ENCODE peak calls at places on chromosomes 3 and 15, in seven cellular contexts. S is head of caudate nucleus, F is pancreas, R is adipocyte, I is kidney tubule cell, J is dorsolateral prefrontal cortex, E is NCI-H1105 treated with DMSO at 0.1 percent for 48 hours. Q is an unnamed sample.

GRCh38 chr3:156633335-156633734 is 41.1 kb upstream of the TIPARP start:
- DNase-seq in S (no peak), F (peak), R (peak), I (peak), J (no peak), E (no peak), Q (peak)

GRCh38 chr3:31571325-31571724 is 38.6 kb downstream of the STT3B start:
- DNase-seq in S (no peak), F (no peak), R (no peak), I (no peak), J (no peak), E (no peak), Q (no peak)

GRCh38 chr15:75698399-75698747 is 14.3 kb downstream of the CSPG4 start:
- DNase-seq in S (no peak), F (no peak), R (no peak), I (no peak), J (no peak), E (no peak), Q (no peak)

GRCh38 chr3:71581981-71582611 is 1.4 kb downstream of the FOXP1 start:
- DNase-seq in S (peak), F (peak), R (peak), I (peak), J (peak), E (peak), Q (no peak)

GRCh38 chr3:49158108-49158709 is 7.9 kb downstream of the CCDC71 start:
- DNase-seq in S (peak), F (no peak), R (no peak), I (peak), J (no peak), E (peak), Q (no peak)

GRCh38 chr3:101036676-101037075 is 43.5 kb upstream of the ABI3BP start:
- DNase-seq in S (no peak), F (no peak), R (no peak), I (peak), J (no peak), E (no peak), Q (no peak)

GRCh38 chr3:184953396-184953795 is 141.4 kb downstream of the VPS8 start:
- DNase-seq in S (no peak), F (no peak), R (no peak), I (no peak), J (no peak), E (no peak), Q (no peak)

GRCh38 chr3:48564022-48564421 is 441 bp upstream of the UCN2 start:
- DNase-seq in S (peak), F (no peak), R (peak), I (peak), J (peak), E (no peak), Q (no peak)

GRCh38 chr3:124858275-124858674 is 28.9 kb downstream of the ITGB5 start:
- DNase-seq in S (no peak), F (no peak), R (peak), I (no peak), J (no peak), E (no peak), Q (no peak)

GRCh38 chr15:46034755-46035154 is 399.9 kb downstream of the SQOR start:
- DNase-seq in S (no peak), F (no peak), R (no peak), I (no peak), J (no peak), E (no peak), Q (no peak)

GRCh38 chr15:55687792-55688191 is 55.2 kb downstream of the PRTG start:
- DNase-seq in S (no peak), F (no peak), R (no peak), I (no peak), J (no peak), E (no peak), Q (no peak)

GRCh38 chr3:46898321-46899150 is 21.0 kb downstream of the PTH1R start:
- DNase-seq in S (peak), F (no peak), R (peak), I (no peak), J (no peak), E (no peak), Q (no peak)

GRCh38 chr15:76346666-76347506 is 10.3 kb downstream of the ISL2 start:
- DNase-seq in S (no peak), F (no peak), R (peak), I (no peak), J (no peak), E (peak), Q (no peak)

GRCh38 chr3:42229942-42230688 is 35.9 kb downstream of the CCK start:
- DNase-seq in S (peak), F (no peak), R (peak), I (peak), J (no peak), E (no peak), Q (peak)

GRCh38 chr15:75346796-75347221 is at the start of gene NEIL1:
- DNase-seq in S (no peak), F (no peak), R (peak), I (peak), J (no peak), E (no peak), Q (no peak)

GRCh38 chr15:88022711-88023110 is 233.8 kb downstream of the NTRK3 start:
- DNase-seq in S (no peak), F (no peak), R (no peak), I (no peak), J (no peak), E (peak), Q (no peak)

GRCh38 chr15:41487802-41488201 is 5.9 kb upstream of the ITPKA start:
- DNase-seq in S (no peak), F (no peak), R (no peak), I (peak), J (no peak), E (no peak), Q (no peak)

GRCh38 chr15:59105839-59106238 is 893 bp downstream of the CCNB2 start:
- DNase-seq in S (no peak), F (no peak), R (no peak), I (no peak), J (no peak), E (no peak), Q (no peak)

GRCh38 chr15:66098019-66098363 is 155.6 kb downstream of the MEGF11 start:
- DNase-seq in S (no peak), F (no peak), R (no peak), I (no peak), J (no peak), E (no peak), Q (no peak)

GRCh38 chr3:72100626-72101187 is 315.8 kb upstream of the PROK2 start:
- DNase-seq in S (peak), F (peak), R (peak), I (peak), J (peak), E (peak), Q (peak)

GRCh38 chr3:130712718-130713423 is 33.8 kb downstream of the PIK3R4 start:
- DNase-seq in S (no peak), F (no peak), R (no peak), I (no peak), J (no peak), E (no peak), Q (no peak)

GRCh38 chr15:80953953-80954778 is 35.5 kb downstream of the MESD start:
- DNase-seq in S (no peak), F (no peak), R (no peak), I (no peak), J (no peak), E (no peak), Q (no peak)

GRCh38 chr3:15161113-15161512 is 44.9 kb upstream of the CAPN7 start:
- DNase-seq in S (no peak), F (no peak), R (peak), I (no peak), J (no peak), E (no peak), Q (no peak)

GRCh38 chr15:74008901-74009300 is 14.4 kb downstream of the PML start:
- DNase-seq in S (no peak), F (no peak), R (no peak), I (no peak), J (no peak), E (no peak), Q (no peak)

GRCh38 chr3:71150293-71150954 is 433.1 kb downstream of the FOXP1 start:
- DNase-seq in S (no peak), F (no peak), R (no peak), I (no peak), J (no peak), E (peak), Q (no peak)

GRCh38 chr15:39735120-39735717 is 47.4 kb downstream of the FSIP1 start:
- DNase-seq in S (no peak), F (no peak), R (no peak), I (peak), J (no peak), E (no peak), Q (no peak)

GRCh38 chr3:128410669-128411573 is 55.8 kb downstream of the DNAJB8 start:
- DNase-seq in S (no peak), F (peak), R (no peak), I (no peak), J (no peak), E (no peak), Q (no peak)

GRCh38 chr3:182490601-182491485 is 302.5 kb upstream of the ATP11B start:
- DNase-seq in S (peak), F (no peak), R (peak), I (peak), J (no peak), E (peak), Q (no peak)

GRCh38 chr3:195153121-195153520 is 117.8 kb downstream of the XXYLT1 start:
- DNase-seq in S (peak), F (no peak), R (no peak), I (no peak), J (no peak), E (no peak), Q (no peak)

GRCh38 chr15:67822537-67823370 is 2.6 kb upstream of the SKOR1 start:
- DNase-seq in S (no peak), F (no peak), R (no peak), I (no peak), J (no peak), E (no peak), Q (no peak)

GRCh38 chr3:142009029-142009428 is 132.6 kb downstream of the ATP1B3 start:
- DNase-seq in S (no peak), F (no peak), R (no peak), I (no peak), J (no peak), E (peak), Q (no peak)

GRCh38 chr3:148075829-148076716 is 621.6 kb upstream of the AGTR1 start:
- DNase-seq in S (peak), F (no peak), R (peak), I (peak), J (no peak), E (peak), Q (peak)

GRCh38 chr3:26064297-26064696 is 274.4 kb downstream of the OXSM start:
- DNase-seq in S (no peak), F (no peak), R (no peak), I (no peak), J (no peak), E (no peak), Q (no peak)

GRCh38 chr3:42815826-42816225 is 6.6 kb downstream of the ACKR2 start:
- DNase-seq in S (no peak), F (no peak), R (no peak), I (peak), J (no peak), E (no peak), Q (no peak)

GRCh38 chr15:91032919-91033803 is 10.8 kb upstream of the VPS33B start:
- DNase-seq in S (peak), F (peak), R (peak), I (peak), J (no peak), E (peak), Q (no peak)

GRCh38 chr3:53588122-53588521 is 93.7 kb downstream of the CACNA1D start:
- DNase-seq in S (no peak), F (no peak), R (no peak), I (peak), J (no peak), E (no peak), Q (no peak)

GRCh38 chr15:88752956-88753355 is 50.3 kb upstream of the ACAN start:
- DNase-seq in S (no peak), F (no peak), R (no peak), I (no peak), J (no peak), E (no peak), Q (no peak)

GRCh38 chr3:135564696-135565095 is 400.8 kb upstream of the PPP2R3A start:
- DNase-seq in S (no peak), F (no peak), R (no peak), I (no peak), J (no peak), E (no peak), Q (no peak)